ENCODE peak calls at places on chromosomes 3 and 15, in five cellular contexts. F is activated T-helper 9 cell treated with anti-CD3 and anti-CD28 coated beads, Interleukin-2, amount 50 U/mL, for 16 hours; M is stomach; T is SJSA1; B is CD4-positive, alpha-beta T cell. P is an unnamed sample.

GRCh38 chr3:132507657-132508056 is 89.4 kb upstream of the ACKR4 start:
- DNase-seq in F (no peak), M (no peak), T (no peak), B (no peak), P (no peak)

GRCh38 chr3:149613988-149614387 is 43.8 kb downstream of the WWTR1 start:
- DNase-seq in F (no peak), M (no peak), T (no peak), B (no peak), P (no peak)

GRCh38 chr15:54518145-54518941 is 540.1 kb downstream of the UNC13C start:
- DNase-seq in F (no peak), M (no peak), T (no peak), B (no peak), P (no peak)

GRCh38 chr3:14762701-14763100 is 56.1 kb upstream of the FGD5 start:
- DNase-seq in F (no peak), M (no peak), T (no peak), B (no peak), P (no peak)

GRCh38 chr15:31266712-31267111 is 59.9 kb upstream of the KLF13 start:
- DNase-seq in F (no peak), M (no peak), T (no peak), B (no peak), P (peak)

GRCh38 chr3:38590521-38590920 is 59.0 kb downstream of the SCN5A start:
- DNase-seq in F (no peak), M (no peak), T (no peak), B (no peak), P (peak)

GRCh38 chr15:48939686-48940085 is 24.0 kb downstream of the SHC4 start:
- DNase-seq in F (no peak), M (no peak), T (peak), B (no peak), P (no peak)

GRCh38 chr15:57697588-57697987 is 8.9 kb upstream of the POLR2M start:
- DNase-seq in F (no peak), M (no peak), T (no peak), B (no peak), P (no peak)

GRCh38 chr15:73324496-73325170 is 44.1 kb downstream of the HCN4 start:
- DNase-seq in F (no peak), M (no peak), T (no peak), B (no peak), P (no peak)

GRCh38 chr3:58234516-58234931 is 3.1 kb upstream of the ABHD6 start:
- DNase-seq in F (no peak), M (no peak), T (no peak), B (no peak), P (no peak)

GRCh38 chr3:16352428-16352827 is 87.4 kb downstream of the OXNAD1 start:
- DNase-seq in F (no peak), M (no peak), T (no peak), B (no peak), P (no peak)

GRCh38 chr3:116002240-116002639 is 378.9 kb downstream of the GAP43 start:
- DNase-seq in F (no peak), M (no peak), T (no peak), B (no peak), P (no peak)

P was measured in transverse colon.